ENCODE peak calls at places on chromosomes 2 and 18, in six cellular contexts. One of them, this sample, is unnamed.

GRCh38 chr2:203782262-203782976 is 76.0 kb downstream of the CD28 start:
- DNase-seq in PC-9: peak; percentile 85
- DNase-seq in body of pancreas: peak; percentile 68
- DNase-seq in tibial nerve: no peak
- DNase-seq in GM23248: peak; percentile 98
- DNase-seq in upper lobe of left lung: peak; percentile 46
- DNase-seq in this sample: peak; percentile 75

GRCh38 chr2:201579536-201579935 is 63.8 kb downstream of the TMEM237 start:
- DNase-seq in PC-9: no peak
- DNase-seq in body of pancreas: no peak
- DNase-seq in tibial nerve: no peak
- DNase-seq in GM23248: no peak
- DNase-seq in upper lobe of left lung: no peak
- DNase-seq in this sample: no peak

GRCh38 chr2:201452856-201453643 is 1.5 kb downstream of the STRADB start:
- DNase-seq in PC-9: no peak
- DNase-seq in body of pancreas: no peak
- DNase-seq in tibial nerve: no peak
- DNase-seq in GM23248: no peak
- DNase-seq in upper lobe of left lung: no peak
- DNase-seq in this sample: no peak

GRCh38 chr2:75525434-75526308 is 35.1 kb downstream of the EVA1A start:
- DNase-seq in PC-9: peak; percentile 72
- DNase-seq in body of pancreas: no peak
- DNase-seq in tibial nerve: no peak
- DNase-seq in GM23248: peak; percentile 75
- DNase-seq in upper lobe of left lung: no peak
- DNase-seq in this sample: no peak

GRCh38 chr18:70382992-70383717 is 94.3 kb downstream of the SOCS6 start:
- DNase-seq in PC-9: no peak
- DNase-seq in body of pancreas: no peak
- DNase-seq in tibial nerve: no peak
- DNase-seq in GM23248: no peak
- DNase-seq in upper lobe of left lung: no peak
- DNase-seq in this sample: no peak

GRCh38 chr18:62876106-62876505 is 160.8 kb downstream of the PHLPP1 start:
- DNase-seq in PC-9: peak; percentile 90
- DNase-seq in body of pancreas: no peak
- DNase-seq in tibial nerve: no peak
- DNase-seq in GM23248: no peak
- DNase-seq in upper lobe of left lung: no peak
- DNase-seq in this sample: peak; percentile 53

GRCh38 chr2:116719841-116720240 is 1094.7 kb upstream of the DDX18 start:
- DNase-seq in PC-9: no peak
- DNase-seq in body of pancreas: no peak
- DNase-seq in tibial nerve: no peak
- DNase-seq in GM23248: no peak
- DNase-seq in upper lobe of left lung: no peak
- DNase-seq in this sample: no peak

GRCh38 chr2:107936427-107937359 is 49.6 kb upstream of the SLC5A7 start:
- DNase-seq in PC-9: no peak
- DNase-seq in body of pancreas: no peak
- DNase-seq in tibial nerve: no peak
- DNase-seq in GM23248: peak; percentile 31
- DNase-seq in upper lobe of left lung: no peak
- DNase-seq in this sample: no peak

GRCh38 chr2:141306368-141306767 is 824.4 kb downstream of the LRP1B start:
- DNase-seq in PC-9: no peak
- DNase-seq in body of pancreas: no peak
- DNase-seq in tibial nerve: no peak
- DNase-seq in GM23248: no peak
- DNase-seq in upper lobe of left lung: no peak
- DNase-seq in this sample: no peak

GRCh38 chr18:57784034-57784815 is 18.9 kb downstream of the ATP8B1 start:
- DNase-seq in PC-9: peak; percentile 81
- DNase-seq in body of pancreas: no peak
- DNase-seq in tibial nerve: no peak
- DNase-seq in GM23248: peak; percentile 87
- DNase-seq in upper lobe of left lung: no peak
- DNase-seq in this sample: no peak

GRCh38 chr2:224360801-224361251 is 41.1 kb downstream of the FAM124B start:
- DNase-seq in PC-9: peak; percentile 82
- DNase-seq in body of pancreas: no peak
- DNase-seq in tibial nerve: no peak
- DNase-seq in GM23248: peak; percentile 37
- DNase-seq in upper lobe of left lung: no peak
- DNase-seq in this sample: no peak

GRCh38 chr2:190136259-190136658 is 73.7 kb upstream of the MSTN start:
- DNase-seq in PC-9: peak; percentile 37
- DNase-seq in body of pancreas: no peak
- DNase-seq in tibial nerve: no peak
- DNase-seq in GM23248: no peak
- DNase-seq in upper lobe of left lung: no peak
- DNase-seq in this sample: peak; percentile 77

GRCh38 chr18:50802133-50802532 is 17.7 kb downstream of the MRO start:
- DNase-seq in PC-9: no peak
- DNase-seq in body of pancreas: peak; percentile 72
- DNase-seq in tibial nerve: no peak
- DNase-seq in GM23248: no peak
- DNase-seq in upper lobe of left lung: no peak
- DNase-seq in this sample: no peak

GRCh38 chr18:62572456-62572855 is 49.6 kb downstream of the ZCCHC2 start:
- DNase-seq in PC-9: no peak
- DNase-seq in body of pancreas: no peak
- DNase-seq in tibial nerve: no peak
- DNase-seq in GM23248: no peak
- DNase-seq in upper lobe of left lung: no peak
- DNase-seq in this sample: no peak

GRCh38 chr2:23824777-23825212 is 102.1 kb downstream of the ATAD2B start:
- DNase-seq in PC-9: peak; percentile 41
- DNase-seq in body of pancreas: peak; percentile 21
- DNase-seq in tibial nerve: no peak
- DNase-seq in GM23248: peak; percentile 69
- DNase-seq in upper lobe of left lung: no peak
- DNase-seq in this sample: no peak

GRCh38 chr2:170123593-170123992 is 54.4 kb upstream of the MYO3B start:
- DNase-seq in PC-9: peak; percentile 58
- DNase-seq in body of pancreas: no peak
- DNase-seq in tibial nerve: no peak
- DNase-seq in GM23248: no peak
- DNase-seq in upper lobe of left lung: no peak
- DNase-seq in this sample: no peak

GRCh38 chr2:158049129-158049855 is 52.4 kb upstream of the UPP2 start:
- DNase-seq in PC-9: no peak
- DNase-seq in body of pancreas: no peak
- DNase-seq in tibial nerve: no peak
- DNase-seq in GM23248: no peak
- DNase-seq in upper lobe of left lung: no peak
- DNase-seq in this sample: no peak

GRCh38 chr2:149931486-149931885 is 343.9 kb upstream of the MMADHC start:
- DNase-seq in PC-9: no peak
- DNase-seq in body of pancreas: no peak
- DNase-seq in tibial nerve: no peak
- DNase-seq in GM23248: no peak
- DNase-seq in upper lobe of left lung: no peak
- DNase-seq in this sample: no peak

GRCh38 chr2:149924028-149924427 is 336.5 kb upstream of the MMADHC start:
- DNase-seq in PC-9: no peak
- DNase-seq in body of pancreas: no peak
- DNase-seq in tibial nerve: no peak
- DNase-seq in GM23248: peak; percentile 77
- DNase-seq in upper lobe of left lung: no peak
- DNase-seq in this sample: no peak

GRCh38 chr2:149926149-149926548 is 338.6 kb upstream of the MMADHC start:
- DNase-seq in PC-9: no peak
- DNase-seq in body of pancreas: no peak
- DNase-seq in tibial nerve: no peak
- DNase-seq in GM23248: no peak
- DNase-seq in upper lobe of left lung: no peak
- DNase-seq in this sample: no peak

GRCh38 chr2:149924549-149925213 is 337.1 kb upstream of the MMADHC start:
- DNase-seq in PC-9: no peak
- DNase-seq in body of pancreas: no peak
- DNase-seq in tibial nerve: no peak
- DNase-seq in GM23248: peak; percentile 36
- DNase-seq in upper lobe of left lung: no peak
- DNase-seq in this sample: no peak

DNA sequence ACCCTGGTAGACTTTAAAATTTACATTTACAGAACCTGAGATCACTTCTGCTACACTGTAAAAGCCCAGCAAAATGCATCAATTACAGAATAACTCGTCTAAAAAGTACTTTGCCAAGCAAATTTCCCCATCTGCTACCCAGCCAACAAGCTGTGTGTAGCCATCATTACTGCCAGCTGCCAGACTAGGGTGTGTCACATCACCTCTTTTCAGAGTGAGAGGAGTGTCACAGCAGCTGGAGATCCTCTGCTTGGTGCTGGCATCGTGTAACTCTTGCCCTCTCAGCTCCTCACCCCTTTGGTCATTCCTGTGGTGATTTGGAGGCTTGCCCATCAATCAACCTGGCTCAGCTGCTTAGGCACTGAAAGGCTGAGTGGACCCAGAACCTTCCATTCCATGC is 340.5 kb upstream of the MMADHC start:
- DNase-seq in PC-9: no peak
- DNase-seq in body of pancreas: no peak
- DNase-seq in tibial nerve: no peak
- DNase-seq in GM23248: no peak
- DNase-seq in upper lobe of left lung: no peak
- DNase-seq in this sample: no peak
- H3K4me1 ChIP-seq in PC-9: no peaks in the 10 kb centered on the region
- H3K4me1 ChIP-seq in body of pancreas: no peaks in the 10 kb centered on the region
- H3K4me1 ChIP-seq in tibial nerve: no peaks in the 10 kb centered on the region
- H3K4me1 ChIP-seq in GM23248: peaks cover 14% of the 10 kb centered on the region
- H3K4me1 ChIP-seq in upper lobe of left lung: no peaks in the 10 kb centered on the region
- H3K4me1 ChIP-seq in this sample: no peaks in the 10 kb centered on the region

DNA sequence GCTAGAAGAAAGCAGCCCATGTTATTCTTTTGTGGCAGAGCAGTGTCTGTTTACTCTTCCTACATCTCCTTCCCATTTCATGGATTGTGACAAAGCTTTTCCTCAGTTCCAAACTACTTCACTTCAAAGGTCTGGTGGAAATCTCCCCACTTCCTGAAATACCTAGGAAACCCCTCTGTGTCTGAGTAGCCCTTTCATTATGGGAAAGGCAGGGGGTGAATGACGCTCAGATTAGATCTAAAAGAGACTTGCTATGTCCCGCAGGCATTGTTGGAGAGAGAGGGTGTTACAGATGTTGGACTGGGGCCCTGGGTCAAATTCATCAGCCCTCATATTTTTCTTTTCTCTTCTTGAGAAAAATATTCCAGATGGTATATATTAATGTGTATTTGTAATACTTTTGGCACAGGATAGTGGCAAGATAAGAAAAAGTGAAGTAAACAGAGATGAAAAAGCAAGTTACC is 675.0 kb downstream of the IRS1 start:
- DNase-seq in PC-9: no peak
- DNase-seq in body of pancreas: no peak
- DNase-seq in tibial nerve: no peak
- DNase-seq in GM23248: peak; percentile 51
- DNase-seq in upper lobe of left lung: no peak
- DNase-seq in this sample: no peak
- H3K4me1 ChIP-seq in PC-9: peaks cover 9% of the 10 kb centered on the region
- H3K4me1 ChIP-seq in body of pancreas: peaks cover 7% of the 10 kb centered on the region
- H3K4me1 ChIP-seq in tibial nerve: no peaks in the 10 kb centered on the region
- H3K4me1 ChIP-seq in GM23248: peaks cover 38% of the 10 kb centered on the region
- H3K4me1 ChIP-seq in upper lobe of left lung: peaks cover 21% of the 10 kb centered on the region
- H3K4me1 ChIP-seq in this sample: peaks cover 3% of the 10 kb centered on the region

GRCh38 chr2:217916504-217917254 is 86.1 kb downstream of the TNS1 start:
- DNase-seq in PC-9: no peak
- DNase-seq in body of pancreas: no peak
- DNase-seq in tibial nerve: no peak
- DNase-seq in GM23248: no peak
- DNase-seq in upper lobe of left lung: peak; percentile 74
- DNase-seq in this sample: no peak
- H3K4me1 ChIP-seq in PC-9: no peaks in the 10 kb centered on the region
- H3K4me1 ChIP-seq in body of pancreas: peaks cover 88% of the 10 kb centered on the region
- H3K4me1 ChIP-seq in tibial nerve: peaks cover 10% of the 10 kb centered on the region
- H3K4me1 ChIP-seq in GM23248: peaks cover 38% of the 10 kb centered on the region
- H3K4me1 ChIP-seq in upper lobe of left lung: peaks cover 98% of the 10 kb centered on the region
- H3K4me1 ChIP-seq in this sample: no peaks in the 10 kb centered on the region

GRCh38 chr2:234355798-234356365 is 141.0 kb downstream of the ARL4C start:
- DNase-seq in PC-9: no peak
- DNase-seq in body of pancreas: no peak
- DNase-seq in tibial nerve: no peak
- DNase-seq in GM23248: no peak
- DNase-seq in upper lobe of left lung: no peak
- DNase-seq in this sample: no peak

GRCh38 chr2:234352270-234352669 is 144.6 kb downstream of the ARL4C start:
- DNase-seq in PC-9: no peak
- DNase-seq in body of pancreas: no peak
- DNase-seq in tibial nerve: no peak
- DNase-seq in GM23248: no peak
- DNase-seq in upper lobe of left lung: no peak
- DNase-seq in this sample: no peak

GRCh38 chr2:234357666-234358065 is 139.2 kb downstream of the ARL4C start:
- DNase-seq in PC-9: peak; percentile 22
- DNase-seq in body of pancreas: no peak
- DNase-seq in tibial nerve: no peak
- DNase-seq in GM23248: no peak
- DNase-seq in upper lobe of left lung: no peak
- DNase-seq in this sample: no peak

GRCh38 chr2:234355052-234355720 is 141.7 kb downstream of the ARL4C start:
- DNase-seq in PC-9: peak; percentile 16
- DNase-seq in body of pancreas: no peak
- DNase-seq in tibial nerve: no peak
- DNase-seq in GM23248: no peak
- DNase-seq in upper lobe of left lung: no peak
- DNase-seq in this sample: peak; percentile 67
- H3K4me1 ChIP-seq in PC-9: peaks cover 3% of the 10 kb centered on the region
- H3K4me1 ChIP-seq in body of pancreas: no peaks in the 10 kb centered on the region
- H3K4me1 ChIP-seq in tibial nerve: no peaks in the 10 kb centered on the region
- H3K4me1 ChIP-seq in GM23248: no peaks in the 10 kb centered on the region
- H3K4me1 ChIP-seq in upper lobe of left lung: no peaks in the 10 kb centered on the region
- H3K4me1 ChIP-seq in this sample: peaks cover 8% of the 10 kb centered on the region

This sample was measured in Caco-2.